ENCODE peak calls at places on chromosomes 6 and 20, in six cellular contexts. W, F, U, K, C and A are unnamed samples.

GRCh38 chr6:166998256-166999144 is 697 bp upstream of the CEP43 start:
- DNase-seq in U (no peak), C (peak), W (no peak), F (peak), K (no peak), A (peak)

GRCh38 chr6:133187657-133188453 is 53.3 kb upstream of the EYA4 start:
- DNase-seq in W (no peak), F (no peak), K (no peak), C (no peak), U (no peak), A (no peak)

GRCh38 chr20:25310921-25311728 is 63.2 kb downstream of the PYGB start:
- DNase-seq in F (no peak), C (no peak), U (peak), W (no peak), K (no peak), A (no peak)

GRCh38 chr20:51027396-51027795 is 4.5 kb upstream of the KCNG1 start:
- DNase-seq in K (no peak), C (no peak), F (no peak), W (no peak), U (no peak), A (no peak)

GRCh38 chr20:16520154-16520553 is 53.1 kb downstream of the KIF16B start:
- DNase-seq in F (no peak), K (no peak), W (no peak), U (peak), C (no peak), A (peak)

GRCh38 chr6:31794866-31795615 is 511 bp downstream of the VARS1 start:
- DNase-seq in U (peak), K (no peak), W (no peak), F (no peak), C (no peak), A (no peak)

GRCh38 chr6:44074383-44075136 is 52.7 kb downstream of the MRPL14 start:
- DNase-seq in W (no peak), K (peak), U (peak), C (peak), F (peak), A (no peak)

GRCh38 chr6:160519603-160520042 is 144.5 kb downstream of the LPA start:
- DNase-seq in C (no peak), U (no peak), W (no peak), F (no peak), K (no peak), A (no peak)

GRCh38 chr20:35884541-35884865 is 69.8 kb downstream of the SCAND1 start:
- DNase-seq in U (no peak), F (no peak), C (no peak), K (no peak), W (no peak), A (no peak)

GRCh38 chr6:87763276-87763675 is 61.2 kb upstream of the AKIRIN2 start:
- DNase-seq in C (no peak), W (no peak), F (no peak), K (no peak), U (no peak), A (no peak)